ENCODE peak calls at places on chromosomes 1 and 21, in four cellular contexts. Y is K562, C is GM12878, P is HepG2. A is an unnamed sample.

GRCh38 chr1:15352122-15352957 is 57.3 kb upstream of the EFHD2 start:
- DNase-seq in Y (peak; percentile 60), P (peak; percentile 80), C (no peak), A (no peak)

GRCh38 chr21:14119038-14119437 is 91.7 kb downstream of the LIPI start:
- DNase-seq in Y (no peak), C (no peak), P (no peak), A (no peak)

GRCh38 chr1:197859024-197859423 is 43.4 kb upstream of the C1orf53 start:
- DNase-seq in C (no peak), P (no peak), Y (no peak), A (no peak)

GRCh38 chr1:107404756-107405155 is 263.9 kb downstream of the NTNG1 start:
- DNase-seq in P (no peak), Y (no peak), C (no peak), A (no peak)

GRCh38 chr1:22105611-22106207 is 37.2 kb downstream of the WNT4 start:
- DNase-seq in C (no peak), Y (peak; percentile 76), P (peak; percentile 44), A (no peak)

GRCh38 chr21:43937898-43938309 is 72.9 kb downstream of the AGPAT3 start:
- DNase-seq in Y (no peak), P (no peak), C (peak; percentile 70), A (no peak)

GRCh38 chr1:25568090-25568833 is 24.9 kb downstream of the LDLRAP1 start:
- DNase-seq in P (no peak), Y (no peak), C (no peak), A (peak; percentile 75)

GRCh38 chr1:112575154-112575804 is 43.7 kb downstream of the ST7L start:
- DNase-seq in Y (peak; percentile 64), C (no peak), P (no peak), A (no peak)

GRCh38 chr21:33196956-33197374 is 32.8 kb upstream of the IFNAR2 start:
- DNase-seq in C (no peak), Y (peak; percentile 82), P (peak; percentile 60), A (peak; percentile 73)

GRCh38 chr1:3628445-3628844 is 3.6 kb downstream of the TPRG1L start:
- DNase-seq in P (no peak), Y (no peak), C (no peak), A (peak; percentile 4)

GRCh38 chr21:17602874-17603273 is 9.8 kb downstream of the BTG3 start:
- DNase-seq in Y (no peak), C (no peak), P (no peak), A (no peak)

GRCh38 chr1:111538343-111539035 is 35.1 kb upstream of the ADORA3 start:
- DNase-seq in C (no peak), P (peak; percentile 59), Y (no peak), A (no peak)

DNA sequence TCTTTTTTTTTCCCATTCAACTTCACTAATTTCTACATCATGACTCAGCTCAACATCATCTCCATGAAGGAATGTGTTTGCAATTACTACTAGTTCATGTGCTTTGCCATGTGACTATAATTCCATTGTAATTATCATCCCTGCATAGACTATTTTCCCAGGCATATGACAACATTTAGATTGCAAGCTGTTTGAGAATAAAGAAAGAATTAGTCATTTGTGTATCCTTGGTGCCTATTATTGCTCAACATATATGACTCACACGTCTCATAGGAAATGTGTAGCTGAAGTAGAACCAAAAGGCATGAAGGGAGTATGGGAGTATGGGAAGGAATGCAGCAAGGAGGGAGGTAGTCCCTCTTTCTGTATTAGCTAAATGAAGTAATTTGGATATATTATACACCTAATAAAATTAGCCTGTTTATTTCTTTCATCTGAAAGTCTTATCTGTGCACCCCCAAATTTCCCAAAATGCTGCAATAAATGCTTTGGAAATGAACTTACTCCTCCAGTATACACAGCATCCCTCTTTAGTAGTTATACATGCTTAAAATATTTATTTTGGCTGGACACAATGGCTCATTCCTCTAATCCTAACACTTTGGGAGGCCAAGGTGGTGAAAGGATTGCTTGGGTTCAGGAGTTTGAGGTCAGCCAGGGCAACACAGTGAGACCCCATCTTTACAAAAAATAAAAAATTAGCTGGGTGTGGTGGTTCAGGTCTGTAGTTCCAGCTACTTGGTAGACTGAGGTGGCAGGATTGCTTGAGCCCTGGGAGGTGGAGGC is 316.9 kb upstream of the ADGRL4 start:
- DNase-seq in C (no peak), Y (no peak), P (no peak), A (no peak)
- TF ChIP-seq SP1 in C (no peak), Y (no peak), P (no peak), A (no peak)

GRCh38 chr1:116365353-116365780 is 7.7 kb upstream of the ATP1A1 start:
- DNase-seq in P (no peak), Y (no peak), C (no peak), A (no peak)
- TF ChIP-seq ETV6 in P (no peak), Y (no peak), C (no peak), A (no peak)

GRCh38 chr1:93980320-93980744 is 71.1 kb upstream of the GCLM start:
- DNase-seq in C (no peak), Y (peak; percentile 15), P (peak; percentile 58), A (peak; percentile 45)
- TF ChIP-seq CREM in C (no peak), Y (no peak), P (no peak), A (no peak)

DNA sequence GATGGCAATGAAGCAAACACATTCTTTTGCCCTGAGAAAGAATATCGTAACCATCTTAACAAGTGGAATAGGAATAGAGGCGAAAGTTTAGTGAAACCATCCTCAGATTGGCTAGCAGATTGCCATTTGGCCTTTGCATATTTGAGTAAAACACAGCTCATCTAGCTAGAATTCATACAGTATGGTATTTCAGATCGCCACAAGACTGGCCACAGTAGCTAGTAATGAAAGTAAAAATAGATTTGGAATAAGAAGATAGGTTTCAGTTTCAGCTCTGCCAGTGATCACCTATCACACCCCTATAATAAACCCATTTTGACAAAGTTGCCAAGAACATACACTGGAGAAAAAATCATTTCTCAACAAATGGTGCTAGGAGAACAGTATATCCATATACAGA is 294.9 kb downstream of the LRRIQ3 start:
- DNase-seq in Y (no peak), C (no peak), P (no peak), A (no peak)
- TF ChIP-seq SP1 in Y (no peak), C (no peak), P (no peak), A (no peak)

GRCh38 chr1:41766546-41766945 is 152.2 kb downstream of the HIVEP3 start:
- DNase-seq in P (no peak), Y (no peak), C (no peak), A (no peak)
- TF ChIP-seq ETV6 in P (no peak), Y (no peak), C (no peak), A (no peak)

GRCh38 chr1:99738858-99739465 is 27.5 kb downstream of the FRRS1 start:
- DNase-seq in C (no peak), Y (no peak), P (peak; percentile 90), A (no peak)
- TF ChIP-seq CREM in C (no peak), Y (no peak), P (no peak), A (no peak)

DNA sequence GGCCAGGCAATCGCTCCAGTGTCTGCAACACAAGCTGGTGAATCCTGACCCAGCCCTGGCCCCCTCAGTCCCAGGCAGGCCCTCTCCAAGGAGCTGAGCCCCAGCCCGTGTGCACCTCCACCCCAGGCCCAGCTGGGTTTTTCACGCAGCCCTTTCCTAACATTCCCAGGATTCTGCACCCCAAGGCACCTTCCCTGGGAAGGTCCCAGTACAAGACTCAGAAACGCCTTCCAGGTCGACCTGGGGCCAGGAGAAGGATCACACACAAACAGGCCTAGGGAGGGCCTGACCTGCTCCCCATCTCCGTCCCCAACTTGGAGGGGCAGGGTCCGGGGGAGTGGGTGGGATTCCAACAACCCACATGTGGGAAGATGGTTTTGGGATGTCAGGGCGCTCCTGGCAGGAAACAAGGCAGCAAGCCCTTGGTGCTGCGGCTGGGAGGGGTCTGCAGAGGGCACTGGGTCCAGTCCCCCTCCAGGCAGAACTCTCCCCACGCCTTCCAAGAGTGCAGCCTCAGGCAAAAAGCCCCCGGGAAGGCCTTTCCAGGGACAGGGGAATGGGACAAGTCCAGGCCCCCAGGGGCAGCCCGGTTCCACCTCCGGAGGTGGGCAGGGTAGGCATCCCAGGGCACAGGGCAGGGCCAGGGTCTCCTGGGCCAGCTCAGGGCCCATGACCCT is 58.3 kb downstream of the KCNAB2 start:
- DNase-seq in Y (no peak), C (no peak), P (no peak), A (no peak)
- TF ChIP-seq SP1 in Y (no peak), C (no peak), P (no peak), A (no peak)

GRCh38 chr21:40902299-40902698 is 55.3 kb upstream of the DSCAM start:
- DNase-seq in Y (no peak), P (no peak), C (no peak), A (no peak)

GRCh38 chr21:40901690-40902089 is 54.7 kb upstream of the DSCAM start:
- DNase-seq in C (no peak), Y (no peak), P (no peak), A (no peak)

GRCh38 chr21:40905251-40905650 is 58.3 kb upstream of the DSCAM start:
- DNase-seq in C (no peak), P (no peak), Y (no peak), A (no peak)

DNA sequence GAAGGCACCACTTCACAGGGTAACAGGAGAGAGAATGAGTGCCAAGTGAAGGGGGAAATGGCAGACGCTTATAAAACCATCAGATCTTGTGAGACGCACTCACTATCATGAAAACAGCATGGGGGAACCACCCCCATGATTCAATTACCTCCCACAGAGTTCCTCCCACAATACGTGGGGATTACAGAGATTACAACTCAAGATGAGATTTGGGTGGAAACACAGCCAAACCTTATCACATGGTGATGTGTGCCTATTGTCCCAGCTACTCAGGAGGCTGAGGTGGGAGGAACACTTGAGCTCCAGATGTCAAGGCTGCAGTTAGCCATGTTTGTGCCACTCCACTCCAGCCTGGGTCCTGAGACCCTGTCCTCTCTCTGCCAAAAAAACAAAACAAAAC is 56.0 kb upstream of the DSCAM start:
- DNase-seq in P (no peak), C (no peak), Y (no peak), A (no peak)
- TF ChIP-seq ETV6 in P (no peak), C (no peak), Y (no peak), A (no peak)